ENCODE peak calls at places on chromosomes 6 and 20, in four cellular contexts. H, K, Q and M are unnamed samples.

GRCh38 chr6:93447874-93448273 is 28.5 kb upstream of the EPHA7 start:
- DNase-seq in Q (no peak), K (no peak), H (no peak), M (no peak)

GRCh38 chr6:47922391-47922790 is 140.6 kb downstream of the OPN5 start:
- DNase-seq in Q (peak; percentile 49), H (no peak), K (no peak), M (no peak)

GRCh38 chr6:95093154-95093553 is 484.2 kb upstream of the MANEA start:
- DNase-seq in Q (no peak), H (no peak), K (no peak), M (no peak)

GRCh38 chr6:139708342-139709199 is 334.1 kb upstream of the CITED2 start:
- DNase-seq in Q (no peak), H (peak; percentile 67), K (no peak), M (no peak)

GRCh38 chr6:2558861-2559811 is 191.6 kb downstream of the MYLK4 start:
- DNase-seq in Q (no peak), H (no peak), K (no peak), M (no peak)

GRCh38 chr20:7924692-7925091 is 15.6 kb downstream of the HAO1 start:
- DNase-seq in H (peak; percentile 33), K (no peak), Q (no peak), M (no peak)

GRCh38 chr6:32868257-32868788 is 14.3 kb downstream of the PSMB9 start:
- DNase-seq in Q (peak; percentile 84), K (no peak), H (peak; percentile 71), M (no peak)

GRCh38 chr20:64261138-64261537 is 5.6 kb downstream of the PCMTD2 start:
- DNase-seq in H (no peak), K (no peak), Q (peak; percentile 3), M (no peak)

GRCh38 chr6:113381957-113382356 is 475.2 kb upstream of the MARCKS start:
- DNase-seq in H (no peak), K (peak; percentile 55), Q (no peak), M (no peak)

GRCh38 chr6:146875927-146876270 is 277.1 kb downstream of the ADGB start:
- DNase-seq in H (no peak), Q (no peak), K (no peak), M (no peak)

GRCh38 chr6:146879406-146880117 is 280.8 kb downstream of the ADGB start:
- DNase-seq in Q (no peak), K (no peak), H (no peak), M (no peak)

GRCh38 chr6:146876271-146877151 is 277.7 kb downstream of the ADGB start:
- DNase-seq in K (no peak), Q (no peak), H (no peak), M (no peak)

GRCh38 chr6:146881228-146882181 is 282.7 kb downstream of the ADGB start:
- DNase-seq in H (no peak), K (no peak), Q (no peak), M (no peak)

GRCh38 chr6:146878564-146879343 is 280.0 kb downstream of the ADGB start:
- DNase-seq in H (no peak), K (no peak), Q (no peak), M (no peak)
- TF ChIP-seq SUZ12 in H (no peak), K (no peak), Q (no peak), M (no peak)

GRCh38 chr6:107616776-107617175 is 126.9 kb downstream of the SOBP start:
- DNase-seq in K (no peak), H (no peak), Q (no peak), M (no peak)
- H3K9ac ChIP-seq in K (no peak overlapping the region), H (no peak overlapping the region), Q (no peak overlapping the region), M (no peak overlapping the region)

GRCh38 chr20:23325107-23325506 is 25.5 kb upstream of the NXT1 start:
- DNase-seq in H (no peak), Q (no peak), K (no peak), M (no peak)
- H3K4me1 ChIP-seq in H (no peaks in the 10 kb centered on the region), Q (peaks cover 2% of the 10 kb centered on the region), K (no peaks in the 10 kb centered on the region), M (no peaks in the 10 kb centered on the region)

DNA sequence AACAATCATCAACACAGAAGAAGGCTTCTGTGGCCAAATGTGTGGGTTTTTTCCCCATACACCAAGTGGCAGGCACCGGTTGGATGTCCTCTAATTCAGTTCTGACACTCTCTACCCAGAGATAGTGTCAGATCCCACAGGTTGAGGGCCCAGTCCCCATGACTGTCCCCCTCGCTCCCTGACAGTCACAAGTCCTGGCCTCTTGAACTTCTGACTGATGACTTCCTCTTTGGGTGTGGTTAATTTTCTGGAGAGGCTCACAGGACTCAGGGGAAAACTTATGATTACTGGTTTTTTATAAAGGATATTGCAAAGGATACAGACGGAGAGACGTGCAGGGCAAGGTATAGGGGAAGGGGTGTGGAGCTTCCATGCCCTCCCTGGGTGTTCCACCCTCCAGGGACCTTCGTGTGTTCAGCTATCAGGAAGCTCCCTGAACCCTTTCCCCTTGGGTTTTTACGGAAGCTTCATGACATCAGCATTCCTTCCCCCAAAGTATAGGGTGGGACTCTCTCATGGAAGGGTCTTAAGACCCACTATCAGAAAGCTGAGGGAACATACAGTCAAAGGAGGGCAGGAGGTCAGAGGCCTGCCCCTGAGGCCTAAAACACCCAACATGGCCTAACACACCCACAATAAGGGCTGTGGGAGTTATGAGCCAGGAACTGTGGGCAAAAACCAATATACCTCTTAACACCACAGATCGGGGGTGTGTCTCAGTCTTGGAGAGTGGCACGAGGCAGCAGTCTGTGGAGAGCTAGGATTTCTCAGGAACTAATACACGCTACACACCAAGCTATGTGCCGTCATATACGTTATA is 33.3 kb downstream of the FARS2 start:
- DNase-seq in Q (no peak), H (no peak), K (no peak), M (no peak)
- TF ChIP-seq SUZ12 in Q (no peak), H (no peak), K (no peak), M (no peak)

DNA sequence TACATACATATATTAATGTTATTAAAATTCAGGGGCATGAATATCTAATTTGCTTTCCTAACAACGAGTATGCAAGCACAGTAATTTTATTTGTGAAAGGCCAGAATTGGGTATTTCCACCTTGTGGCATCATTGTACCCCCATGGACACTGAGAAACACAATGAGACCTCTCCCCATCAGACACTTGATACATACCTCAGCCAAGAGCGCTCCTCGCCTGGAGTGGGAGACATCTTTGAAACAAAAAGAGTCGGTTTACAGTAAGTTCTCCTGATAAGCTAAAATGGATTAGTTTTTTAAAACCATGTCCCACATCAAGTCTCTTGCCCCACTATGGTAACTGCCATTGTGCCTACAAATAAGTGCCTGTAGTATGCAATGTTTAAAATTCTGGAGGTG is 2.1 kb downstream of the CNR1 start:
- DNase-seq in H (no peak), K (no peak), Q (no peak), M (no peak)
- H3K9ac ChIP-seq in H (no peak overlapping the region), K (no peak overlapping the region), Q (no peak overlapping the region), M (no peak overlapping the region)